ENCODE peak calls at places on chromosomes 2 and 18, in eight cellular contexts. S, Q, W, L, R, U, F and D are unnamed samples.

GRCh38 chr18:407825-408224 is 92.7 kb downstream of the COLEC12 start:
- DNase-seq in S (no peak), Q (no peak), W (no peak), L (no peak), R (no peak), U (no peak), F (no peak), D (no peak)

GRCh38 chr2:232588680-232589585 is 38.4 kb downstream of the EIF4E2 start:
- DNase-seq in S (peak; percentile 87), Q (no peak), W (no peak), L (no peak), R (peak; percentile 14), U (no peak), F (no peak), D (no peak)

GRCh38 chr18:26477828-26478466 is 70.4 kb downstream of the KCTD1 start:
- DNase-seq in S (no peak), Q (no peak), W (no peak), L (no peak), R (no peak), U (no peak), F (no peak), D (no peak)

GRCh38 chr2:88554189-88554588 is 73.1 kb downstream of the EIF2AK3 start:
- DNase-seq in S (no peak), Q (no peak), W (no peak), L (no peak), R (no peak), U (no peak), F (no peak), D (peak; percentile 48)

GRCh38 chr2:226773291-226773690 is 26.3 kb downstream of the IRS1 start:
- DNase-seq in S (no peak), Q (no peak), W (no peak), L (no peak), R (no peak), U (no peak), F (no peak), D (no peak)

GRCh38 chr18:23871410-23871809 is 143.1 kb upstream of the TTC39C start:
- DNase-seq in S (peak; percentile 13), Q (no peak), W (peak; percentile 51), L (peak; percentile 32), R (peak; percentile 37), U (peak; percentile 43), F (peak; percentile 83), D (no peak)

GRCh38 chr2:101518470-101519172 is 43.7 kb upstream of the RFX8 start:
- DNase-seq in S (peak; percentile 57), Q (no peak), W (no peak), L (no peak), R (peak; percentile 52), U (peak; percentile 39), F (no peak), D (peak; percentile 72)

GRCh38 chr2:98899041-98899702 is 36.9 kb downstream of the CRACDL start:
- DNase-seq in S (no peak), Q (peak; percentile 13), W (no peak), L (no peak), R (no peak), U (no peak), F (no peak), D (no peak)

GRCh38 chr2:151111599-151112278 is 149.9 kb downstream of the RBM43 start:
- DNase-seq in S (no peak), Q (no peak), W (no peak), L (no peak), R (peak; percentile 75), U (no peak), F (no peak), D (no peak)

GRCh38 chr18:75223687-75224347 is 13.2 kb downstream of the TSHZ1 start:
- DNase-seq in S (no peak), Q (no peak), W (no peak), L (no peak), R (no peak), U (no peak), F (no peak), D (no peak)

GRCh38 chr2:584863-585823 is 92.1 kb downstream of the TMEM18 start:
- DNase-seq in S (no peak), Q (peak; percentile 30), W (peak; percentile 28), L (peak; percentile 62), R (no peak), U (no peak), F (peak; percentile 41), D (no peak)

GRCh38 chr2:130791617-130791939 is 36.2 kb downstream of the AMER3 start:
- DNase-seq in S (peak; percentile 66), Q (no peak), W (no peak), L (peak; percentile 25), R (no peak), U (no peak), F (no peak), D (no peak)

GRCh38 chr2:238176565-238176964 is 17.8 kb downstream of the ERFE start:
- DNase-seq in S (no peak), Q (no peak), W (no peak), L (no peak), R (no peak), U (no peak), F (no peak), D (no peak)

GRCh38 chr2:169696381-169696780 is 2.1 kb downstream of the PHOSPHO2 start:
- DNase-seq in S (no peak), Q (no peak), W (no peak), L (no peak), R (no peak), U (no peak), F (no peak), D (no peak)

GRCh38 chr2:182224669-182225068 is 202.2 kb downstream of the PDE1A start:
- DNase-seq in S (no peak), Q (no peak), W (no peak), L (no peak), R (no peak), U (no peak), F (no peak), D (no peak)